ENCODE peak calls at places on chromosome 3, in six cellular contexts. G is mammary epithelial cell, R is mucosa of descending colon, J is neural progenitor cell, E is WERI-Rb-1, X is body of pancreas. H is an unnamed sample.

GRCh38 chr3:18988619-18989229 is 159.6 kb upstream of the KCNH8 start:
- DNase-seq in E (no peak), X (no peak), J (peak), R (peak), G (peak), H (no peak)

GRCh38 chr3:112873632-112874031 is 27.0 kb upstream of the CD200R1L start:
- DNase-seq in E (no peak), X (no peak), G (no peak), R (no peak), J (no peak), H (no peak)

GRCh38 chr3:46351646-46352045 is 2.3 kb upstream of the CCR2 start:
- DNase-seq in G (no peak), X (no peak), R (no peak), J (no peak), E (no peak), H (no peak)

GRCh38 chr3:122681294-122682015 is 816 bp downstream of the PARP14 start:
- DNase-seq in G (no peak), J (no peak), X (no peak), E (no peak), R (no peak), H (no peak)

GRCh38 chr3:16067837-16068471 is 106.5 kb upstream of the GALNT15 start:
- DNase-seq in R (no peak), E (no peak), G (peak), X (no peak), J (no peak), H (no peak)

GRCh38 chr3:177337548-177338331 is 140.5 kb upstream of the TBL1XR1 start:
- DNase-seq in J (no peak), G (peak), R (no peak), E (no peak), X (no peak), H (no peak)

GRCh38 chr3:14278799-14279705 is 100.4 kb downstream of the LSM3 start:
- DNase-seq in R (no peak), G (no peak), E (peak), X (no peak), J (no peak), H (no peak)

GRCh38 chr3:185400866-185401265 is 37.9 kb downstream of the MAP3K13 start:
- DNase-seq in E (no peak), R (no peak), X (no peak), J (no peak), G (peak), H (no peak)

GRCh38 chr3:64074091-64074490 is 50.8 kb upstream of the PSMD6 start:
- DNase-seq in G (no peak), X (no peak), J (no peak), E (no peak), R (no peak), H (no peak)

GRCh38 chr3:184977796-184978195 is 165.8 kb downstream of the VPS8 start:
- DNase-seq in G (no peak), E (no peak), J (no peak), R (no peak), X (no peak), H (no peak)

GRCh38 chr3:124316034-124316287 is 324.0 kb upstream of the ROPN1 start:
- DNase-seq in X (no peak), E (no peak), R (no peak), J (no peak), G (no peak), H (no peak)

GRCh38 chr3:69999191-70000027 is at the start of gene SAMMSON:
- DNase-seq in J (no peak), R (no peak), X (no peak), E (no peak), G (no peak), H (no peak)

GRCh38 chr3:112681822-112682325 is 40.9 kb upstream of the CCDC80 start:
- DNase-seq in G (peak), J (no peak), R (no peak), X (no peak), E (no peak), H (no peak)

GRCh38 chr3:62954579-62954978 is 79.4 kb upstream of the CADPS start:
- DNase-seq in R (no peak), J (peak), X (peak), G (no peak), E (peak), H (no peak)

GRCh38 chr3:8845641-8846040 is 76.2 kb upstream of the OXTR start:
- DNase-seq in J (no peak), X (no peak), R (no peak), G (peak), E (no peak), H (no peak)

GRCh38 chr3:50503947-50504346 is 513 bp upstream of the CACNA2D2 start:
- DNase-seq in R (no peak), G (no peak), J (no peak), E (no peak), X (no peak), H (no peak)

GRCh38 chr3:23495507-23495906 is 292.4 kb downstream of the UBE2E2 start:
- DNase-seq in E (no peak), G (peak), J (no peak), R (no peak), X (no peak), H (no peak)

GRCh38 chr3:104388624-104389023 is 978.1 kb upstream of the ALCAM start:
- DNase-seq in X (no peak), G (peak), R (no peak), E (no peak), J (no peak), H (no peak)

GRCh38 chr3:183489455-183490210 is 61.2 kb upstream of the MCF2L2 start:
- DNase-seq in R (no peak), G (peak), X (no peak), J (no peak), E (no peak), H (no peak)

GRCh38 chr3:294581-294980 is 98.0 kb downstream of the CHL1 start:
- DNase-seq in X (no peak), J (no peak), E (no peak), G (no peak), R (no peak), H (no peak)

GRCh38 chr3:41111011-41111410 is 88.3 kb upstream of the CTNNB1 start:
- DNase-seq in E (no peak), G (peak), R (no peak), X (no peak), J (no peak), H (no peak)

GRCh38 chr3:11601446-11602241 is 42.1 kb downstream of the VGLL4 start:
- DNase-seq in J (no peak), X (no peak), R (no peak), G (no peak), E (no peak), H (peak)

GRCh38 chr3:66450389-66451022 is 50.3 kb downstream of the LRIG1 start:
- DNase-seq in E (no peak), J (no peak), R (peak), X (peak), G (no peak), H (no peak)

GRCh38 chr3:187013080-187013838 is 82.9 kb downstream of the ST6GAL1 start:
- DNase-seq in G (no peak), J (no peak), R (no peak), E (no peak), X (no peak), H (no peak)

GRCh38 chr3:123877965-123878364 is 6.2 kb downstream of the MYLK start:
- DNase-seq in J (no peak), X (no peak), R (no peak), E (no peak), G (no peak), H (no peak)

GRCh38 chr3:46978985-46979944 is at the start of gene NBEAL2:
- DNase-seq in J (peak), G (peak), E (peak), R (peak), X (peak), H (peak)

GRCh38 chr3:98994128-98994762 is 92.8 kb upstream of the DCBLD2 start:
- DNase-seq in J (peak), E (no peak), R (no peak), X (no peak), G (peak), H (no peak)

GRCh38 chr3:13827256-13827655 is 52.6 kb downstream of the WNT7A start:
- DNase-seq in X (no peak), E (no peak), G (no peak), R (no peak), J (no peak), H (no peak)

GRCh38 chr3:62252614-62253147 is 120.7 kb downstream of the FEZF2 start:
- DNase-seq in X (no peak), J (no peak), E (no peak), G (no peak), R (no peak), H (no peak)

GRCh38 chr3:52317601-52318000 is 1.5 kb downstream of the DNAH1 start:
- DNase-seq in R (peak), J (peak), X (peak), E (no peak), G (peak), H (peak)

GRCh38 chr3:186630950-186631624 is 9.1 kb upstream of the FETUB start:
- DNase-seq in R (no peak), J (no peak), X (no peak), G (no peak), E (no peak), H (no peak)

GRCh38 chr3:180855364-180855763 is 57.1 kb upstream of the FXR1 start:
- DNase-seq in J (peak), G (peak), X (no peak), R (no peak), E (no peak), H (no peak)
- TF ChIP-seq CTCF in J (peak), G (peak), X (no peak), R (no peak), E (peak), H (no peak)

GRCh38 chr3:24678441-24678865 is 183.8 kb upstream of the THRB start:
- DNase-seq in G (peak), J (no peak), R (no peak), X (no peak), E (no peak), H (no peak)

GRCh38 chr3:24679429-24679828 is 184.8 kb upstream of the THRB start:
- DNase-seq in G (no peak), J (no peak), X (no peak), E (no peak), R (no peak), H (no peak)

GRCh38 chr3:24682141-24682547 is 187.5 kb upstream of the THRB start:
- DNase-seq in G (peak), E (no peak), X (no peak), R (no peak), J (no peak), H (no peak)

GRCh38 chr3:24678021-24678420 is 183.4 kb upstream of the THRB start:
- DNase-seq in J (no peak), G (no peak), X (no peak), E (no peak), R (no peak), H (no peak)

GRCh38 chr3:24680214-24680967 is 185.7 kb upstream of the THRB start:
- DNase-seq in E (peak), J (peak), G (peak), R (peak), X (peak), H (peak)
- TF ChIP-seq CTCF in E (peak), J (peak), G (peak), R (peak), X (peak), H (peak)

GRCh38 chr3:65350786-65351476 is 663.1 kb upstream of the ADAMTS9 start:
- DNase-seq in J (no peak), G (no peak), R (peak), X (no peak), E (no peak), H (no peak)
- TF ChIP-seq CTCF in J (no peak), G (no peak), R (no peak), X (no peak), E (no peak), H (no peak)

DNA sequence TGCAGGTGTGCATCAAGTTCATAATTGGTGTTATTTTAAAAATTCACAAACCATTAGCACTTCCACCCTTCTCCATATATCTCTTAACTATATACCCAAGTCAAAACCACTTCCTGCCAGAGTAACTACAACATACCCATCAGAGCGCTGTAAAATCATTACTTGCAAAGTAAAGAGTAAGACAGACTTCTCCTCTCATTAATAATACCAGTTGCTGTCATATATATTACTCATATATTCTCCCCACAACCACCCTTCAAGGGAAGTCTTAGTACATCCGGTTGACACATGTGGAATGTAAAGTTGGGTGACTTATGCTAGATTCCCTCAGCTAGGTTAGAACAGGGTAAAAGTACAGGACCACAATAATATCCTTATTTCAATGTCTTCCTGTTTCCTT is 5.6 kb downstream of the TERC start:
- DNase-seq in E (no peak), X (no peak), G (peak), R (no peak), J (no peak), H (no peak)
- TF ChIP-seq CTCF in E (no peak), X (no peak), G (no peak), R (no peak), J (no peak), H (no peak)

H was measured in nephron progenitor cell.